ENCODE peak calls at places on chromosomes 13 and 19, in five cellular contexts. G is GM12892, L is HepG2, H is GM12878, B is K562. P is an unnamed sample.

GRCh38 chr19:50510700-50511068 is 307 bp downstream of the JOSD2 start:
- DNase-seq in G (no peak), L (no peak), H (no peak), B (no peak), P (no peak)

GRCh38 chr13:27120011-27120410 is 51.6 kb downstream of the USP12 start:
- DNase-seq in G (no peak), L (no peak), H (no peak), B (no peak), P (no peak)

GRCh38 chr13:111620586-111620985 is 300.1 kb downstream of the TEX29 start:
- DNase-seq in G (no peak), L (no peak), H (no peak), B (no peak), P (no peak)

GRCh38 chr13:37070956-37071355 is 11.5 kb upstream of the SUPT20H start:
- DNase-seq in G (no peak), L (no peak), H (no peak), B (no peak), P (no peak)

GRCh38 chr13:104799152-104799551 is 1732.9 kb upstream of the SLC10A2 start:
- DNase-seq in G (no peak), L (no peak), H (no peak), B (no peak), P (no peak)

GRCh38 chr13:97223711-97224461 is 1.8 kb downstream of the MBNL2 start:
- DNase-seq in G (no peak), L (peak; percentile 64), H (no peak), B (peak; percentile 66), P (no peak)

GRCh38 chr19:5193192-5193591 is 147.4 kb downstream of the PTPRS start:
- DNase-seq in G (no peak), L (no peak), H (no peak), B (no peak), P (no peak)

GRCh38 chr13:80753951-80754350 is 413.0 kb upstream of the SPRY2 start:
- DNase-seq in G (no peak), L (no peak), H (no peak), B (no peak), P (no peak)

GRCh38 chr19:8481616-8482015 is 20.8 kb downstream of the PRAM1 start:
- DNase-seq in G (no peak), L (no peak), H (no peak), B (no peak), P (no peak)

GRCh38 chr19:18671303-18672043 is 12.0 kb upstream of the CRTC1 start:
- DNase-seq in G (no peak), L (no peak), H (no peak), B (no peak), P (no peak)

GRCh38 chr13:94079876-94080275 is 399.6 kb downstream of the DCT start:
- DNase-seq in G (no peak), L (no peak), H (no peak), B (no peak), P (no peak)

GRCh38 chr19:45283443-45284033 is 32.5 kb downstream of the MARK4 start:
- DNase-seq in G (no peak), L (no peak), H (peak; percentile 17), B (peak; percentile 19), P (no peak)

GRCh38 chr13:97434417-97435296 is 688 bp downstream of the RAP2A start:
- DNase-seq in G (no peak), L (no peak), H (no peak), B (peak; percentile 29), P (no peak)

GRCh38 chr13:50979187-50979586 is 69.6 kb downstream of the RNASEH2B start:
- DNase-seq in G (no peak), L (no peak), H (no peak), B (no peak), P (no peak)

GRCh38 chr19:51083783-51084182 is 1.1 kb upstream of the KLK14 start:
- DNase-seq in G (no peak), L (no peak), H (no peak), B (no peak), P (no peak)

GRCh38 chr19:45955905-45956608 is 17.6 kb downstream of the NOVA2 start:
- DNase-seq in G (no peak), L (peak; percentile 38), H (no peak), B (no peak), P (no peak)

GRCh38 chr13:73929287-73929932 is 204.8 kb downstream of the KLF12 start:
- DNase-seq in G (no peak), L (no peak), H (no peak), B (no peak), P (no peak)

GRCh38 chr19:55253842-55254624 is 4.8 kb downstream of the PPP6R1 start:
- DNase-seq in G (peak; percentile 69), L (no peak), H (peak; percentile 77), B (no peak), P (peak; percentile 75)

GRCh38 chr13:34578471-34578870 is 363.6 kb upstream of the NBEA start:
- DNase-seq in G (no peak), L (no peak), H (no peak), B (no peak), P (no peak)
- TF ChIP-seq TAF1 in G (no peak), L (no peak), H (no peak), B (no peak), P (no peak)

GRCh38 chr13:41133951-41134350 is 1.3 kb upstream of the KBTBD6 start:
- DNase-seq in G (no peak), L (no peak), H (no peak), B (peak; percentile 16), P (no peak)

GRCh38 chr13:41130356-41130755 is 2.2 kb downstream of the KBTBD6 start:
- DNase-seq in G (no peak), L (no peak), H (no peak), B (peak; percentile 48), P (no peak)

GRCh38 chr13:41136396-41137031 is 3.9 kb upstream of the KBTBD6 start:
- DNase-seq in G (no peak), L (no peak), H (no peak), B (peak; percentile 62), P (no peak)

GRCh38 chr13:41137241-41137640 is 4.6 kb upstream of the KBTBD6 start:
- DNase-seq in G (no peak), L (no peak), H (no peak), B (no peak), P (no peak)

DNA sequence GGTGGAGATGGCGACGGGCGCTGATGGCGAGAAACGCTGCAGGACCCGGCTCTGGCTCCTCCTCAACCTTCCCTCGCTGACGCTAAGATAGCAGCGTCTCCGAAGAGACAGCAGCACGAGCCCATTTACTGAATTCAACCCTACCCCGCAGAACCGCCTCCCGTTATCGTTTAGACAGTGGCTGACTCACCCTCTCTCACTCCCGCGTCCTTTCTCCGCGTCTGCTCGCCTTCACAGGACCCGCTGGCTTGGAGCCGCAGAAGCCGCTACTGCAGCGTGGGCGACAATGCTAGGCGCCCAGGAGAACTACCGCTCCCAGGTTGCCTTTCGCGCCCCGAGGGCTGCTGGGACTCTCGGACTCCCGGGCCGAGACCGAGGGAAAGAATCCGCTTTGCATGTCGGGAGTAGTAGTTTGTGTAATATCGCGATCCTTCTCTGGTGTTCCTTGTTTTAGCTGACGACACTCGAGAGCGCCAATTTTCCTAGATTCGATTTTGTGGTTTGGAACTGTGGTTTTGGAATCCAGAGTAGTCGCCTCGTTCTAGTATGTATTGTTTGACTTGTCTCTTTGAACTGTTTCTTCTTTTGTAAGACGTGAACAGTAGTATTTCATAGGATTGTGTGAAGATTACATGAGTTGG is at the start of gene KBTBD6:
- DNase-seq in G (peak; percentile 78), L (peak; percentile 97), H (peak; percentile 92), B (peak; percentile 97), P (peak; percentile 71)
- TF ChIP-seq POLR2A in G (peak; percentile 68), L (peak; percentile 82), H (peak; percentile 78), B (peak; percentile 71), P (peak; percentile 64)

GRCh38 chr13:112885782-112886268 is 83.2 kb upstream of the MCF2L start:
- DNase-seq in G (no peak), L (peak; percentile 71), H (no peak), B (peak; percentile 63), P (no peak)

GRCh38 chr13:112885242-112885781 is 83.7 kb upstream of the MCF2L start:
- DNase-seq in G (no peak), L (no peak), H (no peak), B (no peak), P (no peak)

GRCh38 chr13:112887557-112887991 is 81.4 kb upstream of the MCF2L start:
- DNase-seq in G (no peak), L (no peak), H (no peak), B (no peak), P (no peak)

GRCh38 chr13:112888238-112889111 is 80.5 kb upstream of the MCF2L start:
- DNase-seq in G (no peak), L (no peak), H (no peak), B (no peak), P (no peak)

DNA sequence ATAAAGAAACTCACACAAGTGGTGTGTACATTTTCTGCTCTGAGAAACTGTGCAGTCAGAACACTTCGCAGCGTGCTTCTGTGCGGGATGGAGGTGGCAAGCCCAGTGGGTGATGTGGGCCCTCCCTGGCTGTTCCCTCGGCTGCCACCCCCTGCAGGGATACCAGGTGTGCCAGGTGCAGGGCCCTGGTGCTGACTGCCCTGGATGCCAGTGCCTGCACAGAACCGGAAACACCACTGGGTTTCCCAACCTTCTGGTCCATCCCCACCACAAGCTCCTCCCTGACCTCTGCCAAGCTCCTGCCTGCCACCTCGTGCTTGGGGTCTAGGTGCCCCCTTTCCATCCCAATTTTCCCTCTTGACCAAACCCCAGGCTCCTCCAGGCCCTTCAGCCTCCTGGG is 81.9 kb upstream of the MCF2L start:
- DNase-seq in G (no peak), L (no peak), H (no peak), B (no peak), P (no peak)
- TF ChIP-seq TAF1 in G (no peak), L (no peak), H (no peak), B (no peak), P (no peak)

DNA sequence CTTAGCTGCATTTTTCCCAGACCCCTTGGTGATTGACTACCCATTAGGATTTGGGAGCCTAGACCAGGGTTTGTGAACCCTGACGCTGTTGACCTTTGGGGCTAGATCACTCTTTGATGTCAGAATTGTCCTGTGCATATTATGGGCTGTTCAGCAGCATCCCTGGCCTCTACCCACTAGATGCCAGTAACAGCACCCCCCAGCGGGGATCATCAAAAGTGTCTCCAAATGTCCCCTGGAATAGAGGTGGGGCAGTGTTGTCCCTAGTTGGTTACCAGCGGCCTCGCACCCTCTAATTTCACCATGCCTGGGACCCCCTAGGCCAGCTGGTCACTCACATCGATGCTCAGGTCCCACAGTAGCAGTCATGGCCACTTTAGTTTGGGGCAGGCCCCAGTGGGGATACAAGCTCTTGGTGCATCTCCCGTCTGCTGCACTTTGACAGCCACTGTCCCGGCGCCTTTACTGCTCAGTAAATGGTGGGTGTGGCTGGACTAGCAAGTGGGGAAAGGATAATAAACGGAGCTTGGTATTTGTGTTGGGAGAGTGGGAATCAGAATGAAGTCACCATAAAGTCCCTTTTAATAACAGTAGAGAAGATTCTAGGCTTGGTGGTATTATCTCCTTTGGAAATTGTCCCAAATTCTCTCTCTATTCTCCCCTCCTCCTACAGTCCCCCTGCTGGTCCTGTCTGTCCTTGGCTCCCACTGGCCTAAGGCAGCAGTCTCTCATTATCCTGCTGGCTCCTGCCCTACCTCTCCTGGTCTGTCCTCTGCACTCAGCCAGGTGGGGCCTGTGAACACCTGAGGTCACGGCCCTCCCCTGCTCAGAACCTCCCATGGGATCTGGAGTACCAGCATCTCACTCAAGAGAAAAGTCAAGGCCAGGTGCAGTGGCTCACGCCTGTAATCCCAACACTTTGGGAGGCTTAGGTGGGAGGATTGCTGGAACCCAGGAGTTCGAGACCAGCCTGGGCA is 80.6 kb downstream of the SIPA1L3 start:
- DNase-seq in G (no peak), L (peak; percentile 21), H (no peak), B (peak; percentile 38), P (no peak)
- TF ChIP-seq POLR2A in G (no peak), L (no peak), H (no peak), B (no peak), P (no peak)

P was measured in GM12891.